ENCODE peak calls at places on chromosomes 7 and 10, in eight cellular contexts. D is fibroblast of the aortic adventitia; F is NCI-H2171 treated with DMSO at 0.1 percent for 48 hours; P is posterior vena cava; C is lung; R is stimulated activated CD4-positive, alpha-beta T cell treated with anti-CD3 and anti-CD28 coated beads, Interleukin-1b, Interleukin-23, amount 100 ng/mL, for 24 hours; V is amniotic stem cell; N is WTC11. G is an unnamed sample.

GRCh38 chr10:35194906-35195305 is 68.3 kb downstream of the CREM start:
- DNase-seq in N (no peak), D (peak), V (no peak), F (no peak), C (no peak), P (no peak), R (no peak), G (no peak)

GRCh38 chr10:113060221-113061053 is 110.4 kb downstream of the TCF7L2 start:
- DNase-seq in R (no peak), N (no peak), V (no peak), P (peak), C (no peak), D (peak), F (no peak), G (peak)

GRCh38 chr10:77879710-77880109 is 46.8 kb downstream of the DLG5 start:
- DNase-seq in D (no peak), C (no peak), V (no peak), F (peak), N (no peak), P (no peak), R (no peak), G (no peak)

GRCh38 chr10:21203473-21204107 is 306.5 kb upstream of the NEBL start:
- DNase-seq in R (no peak), V (no peak), C (no peak), D (no peak), F (no peak), N (no peak), P (no peak), G (no peak)

GRCh38 chr10:87667503-87667902 is 7.8 kb downstream of the PAPSS2 start:
- DNase-seq in V (no peak), C (no peak), F (no peak), N (no peak), D (no peak), R (no peak), P (no peak), G (no peak)

GRCh38 chr7:133575726-133576125 is 322.8 kb downstream of the EXOC4 start:
- DNase-seq in N (no peak), R (no peak), V (no peak), P (no peak), D (peak), C (no peak), F (peak), G (no peak)

GRCh38 chr10:61786728-61787127 is 114.8 kb upstream of the ARID5B start:
- DNase-seq in D (peak), F (no peak), V (no peak), P (no peak), N (no peak), R (no peak), C (no peak), G (no peak)

GRCh38 chr10:47021850-47022249 is 110.6 kb downstream of the PTPN20 start:
- DNase-seq in R (no peak), D (no peak), V (no peak), N (no peak), P (no peak), F (no peak), C (peak), G (no peak)

GRCh38 chr7:9709211-9709610 is 1264.5 kb upstream of the PHF14 start:
- DNase-seq in N (no peak), D (no peak), R (no peak), P (no peak), F (no peak), C (no peak), V (no peak), G (no peak)

GRCh38 chr10:69802424-69803161 is 887 bp downstream of the COL13A1 start:
- DNase-seq in R (no peak), D (peak), P (no peak), F (no peak), V (peak), C (no peak), N (peak), G (peak)

GRCh38 chr7:28988818-28989595 is 30.9 kb upstream of the TRIL start:
- DNase-seq in C (no peak), V (peak), N (no peak), R (no peak), D (peak), F (no peak), P (peak), G (no peak)

GRCh38 chr7:27693794-27694193 is 31.1 kb upstream of the HIBADH start:
- DNase-seq in C (no peak), F (no peak), V (no peak), D (no peak), N (no peak), R (no peak), P (no peak), G (no peak)

GRCh38 chr10:24826022-24826421 is 102.3 kb upstream of the ARHGAP21 start:
- DNase-seq in P (no peak), C (no peak), N (no peak), F (peak), V (no peak), D (peak), R (no peak), G (no peak)

GRCh38 chr7:144391823-144392255 is 11.7 kb downstream of the NOBOX start:
- DNase-seq in C (no peak), D (peak), V (peak), N (no peak), P (no peak), R (no peak), F (peak), G (no peak)

GRCh38 chr10:130833596-130833995 is 477.9 kb downstream of the TCERG1L start:
- DNase-seq in N (no peak), C (no peak), P (no peak), F (no peak), D (no peak), R (no peak), V (no peak), G (no peak)

GRCh38 chr10:11082551-11082950 is 64.9 kb downstream of the CELF2 start:
- DNase-seq in D (peak), R (no peak), C (no peak), P (no peak), V (no peak), N (no peak), F (no peak), G (no peak)

GRCh38 chr10:9926003-9926402 is 1091.7 kb upstream of the CELF2 start:
- DNase-seq in N (no peak), P (no peak), V (no peak), D (no peak), F (no peak), C (no peak), R (no peak), G (no peak)

GRCh38 chr10:23053036-23053435 is 42.3 kb upstream of the MSRB2 start:
- DNase-seq in R (no peak), D (peak), F (no peak), C (peak), N (peak), P (no peak), V (no peak), G (no peak)

GRCh38 chr10:43888551-43888950 is 239.9 kb upstream of the ZNF32 start:
- DNase-seq in R (no peak), V (peak), N (no peak), C (no peak), D (peak), P (no peak), F (no peak), G (no peak)

GRCh38 chr7:21942955-21943354 is 2.7 kb downstream of the CDCA7L start:
- DNase-seq in R (no peak), N (no peak), D (no peak), P (no peak), C (no peak), V (no peak), F (no peak), G (no peak)

GRCh38 chr7:53697913-53698312 is 662.5 kb downstream of the POM121L12 start:
- DNase-seq in N (no peak), D (no peak), P (no peak), F (no peak), V (no peak), R (no peak), C (no peak), G (no peak)

GRCh38 chr7:10116511-10116910 is 857.2 kb upstream of the PHF14 start:
- DNase-seq in D (no peak), N (no peak), C (no peak), P (no peak), F (no peak), R (no peak), V (no peak), G (no peak)

GRCh38 chr10:47415520-47416304 is 31.6 kb upstream of the ZNF488 start:
- DNase-seq in P (no peak), F (no peak), C (no peak), N (no peak), V (no peak), R (no peak), D (no peak), G (no peak)

GRCh38 chr10:46092523-46093195 is 46.6 kb upstream of the MSMB start:
- DNase-seq in N (no peak), C (no peak), V (no peak), R (no peak), F (no peak), D (no peak), P (no peak), G (no peak)

GRCh38 chr10:101655581-101655980 is 39.4 kb downstream of the FBXW4 start:
- DNase-seq in C (no peak), F (no peak), N (no peak), R (no peak), V (no peak), P (peak), D (peak), G (no peak)

GRCh38 chr7:17696422-17696821 is 243.9 kb downstream of the SNX13 start:
- DNase-seq in V (peak), R (no peak), C (peak), F (no peak), N (no peak), D (peak), P (peak), G (no peak)

GRCh38 chr7:98115746-98116525 is 9.3 kb downstream of the LMTK2 start:
- DNase-seq in V (no peak), F (no peak), D (no peak), R (no peak), P (no peak), N (no peak), C (no peak), G (no peak)

GRCh38 chr7:36096460-36097095 is 56.5 kb upstream of the EEPD1 start:
- DNase-seq in C (no peak), N (no peak), R (no peak), P (no peak), V (no peak), D (no peak), F (no peak), G (no peak)

GRCh38 chr10:78768041-78768569 is 300.7 kb upstream of the ZMIZ1 start:
- DNase-seq in D (no peak), F (no peak), R (no peak), N (no peak), V (no peak), C (no peak), P (peak), G (no peak)

GRCh38 chr7:41005381-41005901 is 697.4 kb downstream of the INHBA start:
- DNase-seq in D (peak), V (peak), R (no peak), C (no peak), F (no peak), N (no peak), P (no peak), G (no peak)

GRCh38 chr10:88896336-88897018 is 16.4 kb downstream of the STAMBPL1 start:
- DNase-seq in F (no peak), V (no peak), R (no peak), D (no peak), C (no peak), P (no peak), N (no peak), G (no peak)

GRCh38 chr10:110353244-110354119 is 48.8 kb upstream of the SMNDC1 start:
- DNase-seq in C (no peak), N (peak), P (no peak), D (peak), F (peak), V (peak), R (no peak), G (no peak)

GRCh38 chr10:95241533-95241932 is 47.5 kb downstream of the ACSM6 start:
- DNase-seq in P (no peak), D (no peak), N (no peak), F (no peak), R (no peak), V (no peak), C (peak), G (no peak)

GRCh38 chr10:96740579-96741281 is 20.4 kb upstream of the PIK3AP1 start:
- DNase-seq in R (no peak), C (peak), F (no peak), P (peak), N (no peak), V (no peak), D (no peak), G (no peak)

GRCh38 chr10:74244097-74244685 is 93.2 kb downstream of the ADK start:
- DNase-seq in R (no peak), F (peak), V (peak), D (peak), N (no peak), C (no peak), P (no peak), G (no peak)

GRCh38 chr7:42480304-42480665 is 243.3 kb upstream of the GLI3 start:
- DNase-seq in F (no peak), V (no peak), R (no peak), P (no peak), C (no peak), D (no peak), N (no peak), G (no peak)

GRCh38 chr10:47076949-47077348 is 165.7 kb downstream of the PTPN20 start:
- DNase-seq in V (no peak), P (no peak), D (peak), C (no peak), F (no peak), R (no peak), N (no peak), G (no peak)

GRCh38 chr7:108072739-108073138 is 57.4 kb downstream of the LAMB4 start:
- DNase-seq in N (no peak), V (no peak), C (no peak), P (no peak), R (no peak), D (no peak), F (peak), G (no peak)

GRCh38 chr7:45579386-45579785 is 5.2 kb downstream of the ADCY1 start:
- DNase-seq in V (no peak), F (no peak), D (no peak), N (no peak), C (no peak), P (peak), R (no peak), G (no peak)

G was measured in kidney.